ENCODE peak calls at places on chromosomes 5 and 9, in seven cellular contexts. H, T, W, P, A, L and F are unnamed samples. For H3K36me3, the result is how much of the 10 kb centered on the place peaks cover.

GRCh38 chr9:27572918-27573698 is at the start of gene C9orf72:
- DNase-seq in H (no peak), T (peak), W (peak), P (peak), A (peak), L (peak), F (peak)

GRCh38 chr5:96579711-96580110 is 82.5 kb upstream of the CAST start:
- DNase-seq in H (no peak), T (no peak), W (no peak), P (no peak), A (no peak), L (no peak), F (no peak)

GRCh38 chr5:156327306-156327705 is 342 bp downstream of the SGCD start:
- DNase-seq in H (no peak), T (no peak), W (no peak), P (no peak), A (no peak), L (no peak), F (no peak)

GRCh38 chr9:127397722-127398647 is 1.0 kb downstream of the SLC2A8 start:
- DNase-seq in H (peak), T (peak), W (peak), P (peak), A (peak), L (peak), F (peak)

GRCh38 chr9:96133296-96134010 is 168.5 kb downstream of the HSD17B3 start:
- DNase-seq in H (peak), T (no peak), W (no peak), P (no peak), A (no peak), L (no peak), F (no peak)

GRCh38 chr5:24773241-24773640 is 128.5 kb upstream of the CDH10 start:
- DNase-seq in H (no peak), T (no peak), W (no peak), P (no peak), A (no peak), L (no peak), F (no peak)

GRCh38 chr5:54704341-54704740 is 186.8 kb downstream of the SNX18 start:
- DNase-seq in H (peak), T (no peak), W (no peak), P (no peak), A (no peak), L (no peak), F (no peak)

GRCh38 chr9:114464652-114465051 is 40.6 kb downstream of the WHRN start:
- DNase-seq in H (no peak), T (no peak), W (no peak), P (no peak), A (no peak), L (no peak), F (no peak)

GRCh38 chr5:119694284-119694683 is 64.9 kb downstream of the FAM170A start:
- DNase-seq in H (no peak), T (no peak), W (no peak), P (no peak), A (no peak), L (no peak), F (no peak)

GRCh38 chr9:77725820-77726219 is 77.7 kb upstream of the GNA14 start:
- DNase-seq in H (no peak), T (no peak), W (no peak), P (no peak), A (no peak), L (no peak), F (no peak)

GRCh38 chr5:149264432-149265069 is 7.1 kb upstream of the AFAP1L1 start:
- DNase-seq in H (no peak), T (no peak), W (peak), P (no peak), A (no peak), L (peak), F (peak)
- H3K4me3 ChIP-seq in H (no peak), T (no peak), W (no peak), P (no peak), A (no peak), L (no peak), F (no peak)

DNA sequence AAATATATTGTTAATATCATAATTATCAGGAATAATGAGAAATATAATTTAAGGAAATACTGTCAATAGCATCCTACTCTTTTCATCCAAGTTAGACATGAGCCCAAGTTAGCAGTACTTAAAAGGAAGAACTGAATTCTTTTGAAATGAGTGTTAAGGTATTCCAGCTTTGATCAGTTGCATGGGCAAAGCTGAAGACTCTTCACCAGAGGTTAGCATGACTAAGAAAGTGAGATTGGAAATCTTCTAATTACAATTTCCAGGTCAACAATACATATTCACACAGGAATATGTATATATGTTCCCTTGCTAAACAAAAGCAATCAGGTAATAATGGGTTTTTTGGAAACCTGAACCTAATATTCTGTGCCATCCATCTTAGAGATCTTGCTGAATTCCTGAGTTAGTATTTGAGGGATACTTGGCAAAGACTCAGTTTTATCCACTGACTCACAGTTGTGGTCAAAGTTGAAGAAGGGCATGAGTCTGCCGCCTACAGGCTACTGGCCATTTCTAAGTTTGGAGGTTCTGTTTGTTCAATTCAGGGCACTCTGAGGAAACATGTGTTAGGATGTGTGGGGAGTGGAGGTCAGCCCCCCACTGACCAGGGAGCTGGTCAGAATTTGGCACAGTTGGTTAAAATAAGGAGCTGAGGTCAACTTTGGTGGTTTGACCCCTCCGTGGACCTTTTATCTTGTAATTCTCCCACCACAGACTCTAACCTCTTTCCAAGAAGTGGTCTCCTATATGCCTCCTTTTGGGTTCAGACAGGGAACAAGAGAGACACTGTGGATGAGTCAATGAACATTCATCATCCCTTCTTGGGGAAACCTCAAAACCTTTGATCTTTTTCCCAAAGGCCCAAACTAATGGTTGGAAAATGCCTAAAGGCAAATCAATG is 118.3 kb downstream of the PIK3R1 start:
- DNase-seq in H (peak), T (no peak), W (no peak), P (no peak), A (no peak), L (no peak), F (no peak)
- TF ChIP-seq CTCF in H (peak), T (no peak), W (no peak), P (no peak), A (peak), L (no peak), F (no peak)

DNA sequence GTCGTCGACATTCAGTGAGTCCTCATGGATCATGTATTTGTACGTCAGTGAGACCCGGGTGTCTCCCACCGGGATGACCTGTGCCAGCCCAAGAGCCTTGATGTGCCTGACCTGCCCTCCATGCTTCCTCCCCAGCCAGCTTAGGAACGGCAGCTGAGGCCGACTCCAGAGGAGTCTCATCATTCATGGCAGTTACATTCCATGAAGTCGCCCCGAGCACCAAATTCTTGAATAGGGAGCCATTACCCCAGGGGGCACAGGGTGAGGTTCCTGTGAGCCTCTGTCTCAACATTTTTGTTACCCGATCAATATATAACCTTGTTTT is 67.8 kb downstream of the ZNF354C start:
- DNase-seq in H (no peak), T (no peak), W (no peak), P (peak), A (peak), L (no peak), F (no peak)
- H3K36me3 ChIP-seq in H (under half), T (under half), W (under half), P (under half), A (under half), L (under half), F (under half)

GRCh38 chr9:98807070-98807810 is at the start of gene GALNT12:
- DNase-seq in H (no peak), T (peak), W (peak), P (peak), A (peak), L (peak), F (no peak)
- H3K4me3 ChIP-seq in H (peak), T (peak), W (peak), P (peak), A (peak), L (peak), F (peak)